ENCODE peak calls at places on chromosomes 3 and 15, in ten cellular contexts. E is activated T-cell treated with anti-CD3 and anti-CD28 coated beads, Interleukin-2, amount 50 U/mL, for 72 hours; H is COLO829; T is hypothalamus; R is T-cell; X is endothelial cell of umbilical vein; U is neural progenitor cell; B is ureter; O is keratinocyte; V is left cardiac atrium. J is an unnamed sample.

GRCh38 chr3:107669669-107670068 is 146.9 kb downstream of the BBX start:
- DNase-seq in V (no peak), X (no peak), O (no peak), U (no peak), H (no peak), B (no peak), R (no peak), E (no peak), T (no peak), J (no peak)

GRCh38 chr3:50388021-50388719 is 28.8 kb upstream of the TMEM115 start:
- DNase-seq in X (no peak), U (peak; percentile 75), T (no peak), B (no peak), H (no peak), E (no peak), O (no peak), R (no peak), V (no peak), J (peak; percentile 28)

GRCh38 chr3:73413619-73414018 is 211.1 kb downstream of the PDZRN3 start:
- DNase-seq in O (no peak), E (no peak), X (no peak), T (no peak), B (no peak), R (no peak), V (no peak), U (no peak), H (no peak), J (no peak)

GRCh38 chr3:132800958-132801357 is 78.7 kb upstream of the NPHP3 start:
- DNase-seq in V (no peak), X (peak; percentile 24), E (no peak), R (no peak), H (no peak), O (no peak), B (no peak), T (no peak), U (no peak), J (peak; percentile 62)

GRCh38 chr3:153835540-153835939 is 285.6 kb upstream of the ARHGEF26 start:
- DNase-seq in T (no peak), B (no peak), O (no peak), E (no peak), R (no peak), U (no peak), V (no peak), X (no peak), H (no peak), J (no peak)

GRCh38 chr15:100944237-100944875 is 25.2 kb downstream of the LRRK1 start:
- DNase-seq in X (peak; percentile 43), O (no peak), T (no peak), H (no peak), V (no peak), R (no peak), B (no peak), U (no peak), E (no peak), J (no peak)

GRCh38 chr15:58074452-58074851 is 8.9 kb upstream of the ALDH1A2 start:
- DNase-seq in R (no peak), O (no peak), X (no peak), U (no peak), T (no peak), H (no peak), E (no peak), B (no peak), V (no peak), J (no peak)

GRCh38 chr3:31039145-31039544 is 144.7 kb upstream of the GADL1 start:
- DNase-seq in E (no peak), O (no peak), B (no peak), R (no peak), T (no peak), X (no peak), U (no peak), H (no peak), V (no peak), J (no peak)

GRCh38 chr15:100350434-100351226 is 8.9 kb upstream of the ADAMTS17 start:
- DNase-seq in R (no peak), B (peak; percentile 71), O (no peak), E (no peak), H (no peak), X (no peak), V (no peak), U (no peak), T (no peak), J (peak; percentile 81)

GRCh38 chr3:72123908-72124441 is 339.0 kb upstream of the PROK2 start:
- DNase-seq in U (no peak), E (peak; percentile 57), V (peak; percentile 81), B (peak; percentile 86), O (peak; percentile 91), R (no peak), T (no peak), X (peak; percentile 89), H (peak; percentile 64), J (peak; percentile 93)

GRCh38 chr15:49145651-49146609 is 9.5 kb downstream of the COPS2 start:
- DNase-seq in O (no peak), R (no peak), H (peak; percentile 50), V (no peak), T (no peak), X (peak; percentile 90), B (no peak), E (peak; percentile 18), U (peak; percentile 61), J (peak; percentile 86)

GRCh38 chr3:31968391-31968926 is 12.6 kb downstream of the OSBPL10 start:
- DNase-seq in R (no peak), U (no peak), V (no peak), E (no peak), H (peak; percentile 38), O (no peak), X (peak; percentile 78), T (no peak), B (no peak), J (peak; percentile 77)

GRCh38 chr15:91116379-91117067 is 16.5 kb downstream of the SV2B start:
- DNase-seq in U (no peak), E (no peak), T (no peak), H (peak; percentile 97), V (no peak), X (peak; percentile 2), R (no peak), O (no peak), B (no peak), J (peak; percentile 2)

GRCh38 chr3:10194328-10195071 is 29.8 kb downstream of the IRAK2 start:
- DNase-seq in R (peak; percentile 41), E (peak; percentile 68), O (no peak), H (no peak), X (no peak), V (peak; percentile 47), T (no peak), B (peak; percentile 69), U (no peak), J (no peak)

GRCh38 chr3:72722930-72723726 is 125.1 kb downstream of the SHQ1 start:
- DNase-seq in V (no peak), H (peak; percentile 35), R (no peak), X (peak; percentile 57), B (peak; percentile 75), E (peak; percentile 21), O (no peak), U (no peak), T (no peak), J (peak; percentile 77)

GRCh38 chr3:28700728-28701127 is 352.1 kb upstream of the AZI2 start:
- DNase-seq in H (no peak), T (no peak), O (no peak), R (no peak), V (no peak), B (no peak), U (no peak), X (no peak), E (no peak), J (no peak)

GRCh38 chr15:77541421-77542181 is 91.1 kb downstream of the LINGO1 start:
- DNase-seq in U (peak; percentile 69), T (no peak), H (no peak), E (no peak), B (no peak), R (no peak), V (peak; percentile 42), O (no peak), X (no peak), J (peak; percentile 31)

GRCh38 chr15:65580287-65580686 is 30.6 kb downstream of the INTS14 start:
- DNase-seq in X (no peak), E (no peak), V (no peak), T (no peak), H (no peak), U (peak; percentile 13), B (no peak), R (no peak), O (no peak), J (peak; percentile 86)

GRCh38 chr15:65525622-65526021 is 4.6 kb upstream of the HACD3 start:
- DNase-seq in T (no peak), O (no peak), E (no peak), B (no peak), U (no peak), X (peak; percentile 59), H (no peak), R (no peak), V (peak; percentile 36), J (peak; percentile 36)

GRCh38 chr3:51799879-51800757 is 21.1 kb upstream of the IQCF6 start:
- DNase-seq in T (no peak), H (peak; percentile 75), B (no peak), O (peak; percentile 38), X (peak; percentile 74), E (peak; percentile 54), U (peak; percentile 84), V (no peak), R (no peak), J (peak; percentile 88)

GRCh38 chr15:82877825-82878224 is 68.4 kb downstream of the WHAMM start:
- DNase-seq in V (no peak), X (no peak), O (no peak), B (no peak), E (no peak), U (no peak), H (no peak), R (no peak), T (no peak), J (no peak)

GRCh38 chr3:30708472-30708871 is 102.1 kb downstream of the TGFBR2 start:
- DNase-seq in V (no peak), B (no peak), X (no peak), T (no peak), E (no peak), R (no peak), U (no peak), O (no peak), H (no peak), J (no peak)

GRCh38 chr15:78050441-78050809 is 27.1 kb downstream of the TBC1D2B start:
- DNase-seq in O (no peak), U (peak; percentile 26), V (no peak), H (no peak), E (no peak), R (no peak), X (no peak), B (no peak), T (no peak), J (no peak)

GRCh38 chr15:81941479-81941878 is 104.3 kb downstream of the MEX3B start:
- DNase-seq in T (no peak), X (no peak), U (peak; percentile 16), R (no peak), E (no peak), B (no peak), V (no peak), H (no peak), O (no peak), J (peak; percentile 52)

GRCh38 chr3:65174713-65175112 is 486.9 kb upstream of the ADAMTS9 start:
- DNase-seq in H (no peak), T (no peak), O (no peak), V (no peak), B (no peak), U (no peak), X (no peak), R (no peak), E (no peak), J (no peak)

GRCh38 chr3:157233923-157234322 is 74.0 kb upstream of the CCNL1 start:
- DNase-seq in R (no peak), B (no peak), V (no peak), T (no peak), X (no peak), H (no peak), E (no peak), U (no peak), O (no peak), J (no peak)

GRCh38 chr3:189490749-189491148 is 140.4 kb upstream of the TP63 start:
- DNase-seq in X (no peak), H (no peak), O (peak; percentile 33), E (no peak), U (no peak), B (no peak), T (no peak), V (no peak), R (no peak), J (no peak)

GRCh38 chr3:78035020-78035660 is 995.2 kb downstream of the ROBO2 start:
- DNase-seq in U (peak; percentile 26), O (no peak), E (no peak), V (no peak), T (no peak), B (no peak), H (no peak), X (no peak), R (no peak), J (peak; percentile 29)

J was measured in choroid plexus epithelial cell.